ENCODE peak calls at places on chromosomes 1 and 21, in eight cellular contexts. One of them, this sample, is unnamed.

GRCh38 chr1:45863117-45863670 is 59.8 kb downstream of the MAST2 start:
- DNase-seq in activated CD4-positive, alpha-beta T cell treated with anti-CD3 and anti-CD28 coated beads for 48 hours: no peak
- DNase-seq in NCI-H1105 treated with DMSO at 0.1 percent for 48 hours: peak
- DNase-seq in activated naive CD4-positive, alpha-beta T cell treated with Interleukin-2 at 50 U/mL for 16 hours: no peak
- DNase-seq in posterior cingulate gyrus: no peak
- DNase-seq in iris pigment epithelial cell: no peak
- DNase-seq in aorta: no peak
- DNase-seq in SJSA1: no peak
- DNase-seq in this sample: peak

GRCh38 chr1:29398431-29398830 is 162.1 kb downstream of the PTPRU start:
- DNase-seq in activated CD4-positive, alpha-beta T cell treated with anti-CD3 and anti-CD28 coated beads for 48 hours: no peak
- DNase-seq in NCI-H1105 treated with DMSO at 0.1 percent for 48 hours: no peak
- DNase-seq in activated naive CD4-positive, alpha-beta T cell treated with Interleukin-2 at 50 U/mL for 16 hours: no peak
- DNase-seq in posterior cingulate gyrus: peak
- DNase-seq in iris pigment epithelial cell: no peak
- DNase-seq in aorta: no peak
- DNase-seq in SJSA1: no peak
- DNase-seq in this sample: peak

GRCh38 chr21:15875286-15875685 is 145.5 kb downstream of the USP25 start:
- DNase-seq in activated CD4-positive, alpha-beta T cell treated with anti-CD3 and anti-CD28 coated beads for 48 hours: no peak
- DNase-seq in NCI-H1105 treated with DMSO at 0.1 percent for 48 hours: no peak
- DNase-seq in activated naive CD4-positive, alpha-beta T cell treated with Interleukin-2 at 50 U/mL for 16 hours: no peak
- DNase-seq in posterior cingulate gyrus: no peak
- DNase-seq in iris pigment epithelial cell: peak
- DNase-seq in aorta: no peak
- DNase-seq in SJSA1: no peak
- DNase-seq in this sample: no peak

GRCh38 chr1:17998889-17999288 is 108.7 kb upstream of the IGSF21 start:
- DNase-seq in activated CD4-positive, alpha-beta T cell treated with anti-CD3 and anti-CD28 coated beads for 48 hours: no peak
- DNase-seq in NCI-H1105 treated with DMSO at 0.1 percent for 48 hours: peak
- DNase-seq in activated naive CD4-positive, alpha-beta T cell treated with Interleukin-2 at 50 U/mL for 16 hours: no peak
- DNase-seq in posterior cingulate gyrus: no peak
- DNase-seq in iris pigment epithelial cell: no peak
- DNase-seq in aorta: no peak
- DNase-seq in SJSA1: no peak
- DNase-seq in this sample: no peak

GRCh38 chr1:206506405-206506802 is 927 bp upstream of the RASSF5 start:
- DNase-seq in activated CD4-positive, alpha-beta T cell treated with anti-CD3 and anti-CD28 coated beads for 48 hours: no peak
- DNase-seq in NCI-H1105 treated with DMSO at 0.1 percent for 48 hours: no peak
- DNase-seq in activated naive CD4-positive, alpha-beta T cell treated with Interleukin-2 at 50 U/mL for 16 hours: no peak
- DNase-seq in posterior cingulate gyrus: no peak
- DNase-seq in iris pigment epithelial cell: no peak
- DNase-seq in aorta: peak
- DNase-seq in SJSA1: no peak
- DNase-seq in this sample: no peak

GRCh38 chr1:21334214-21335087 is 44.2 kb upstream of the ECE1 start:
- DNase-seq in activated CD4-positive, alpha-beta T cell treated with anti-CD3 and anti-CD28 coated beads for 48 hours: peak
- DNase-seq in NCI-H1105 treated with DMSO at 0.1 percent for 48 hours: no peak
- DNase-seq in activated naive CD4-positive, alpha-beta T cell treated with Interleukin-2 at 50 U/mL for 16 hours: peak
- DNase-seq in posterior cingulate gyrus: peak
- DNase-seq in iris pigment epithelial cell: peak
- DNase-seq in aorta: peak
- DNase-seq in SJSA1: peak
- DNase-seq in this sample: peak

GRCh38 chr1:88529581-88529980 is 154.5 kb upstream of the PKN2 start:
- DNase-seq in activated CD4-positive, alpha-beta T cell treated with anti-CD3 and anti-CD28 coated beads for 48 hours: no peak
- DNase-seq in NCI-H1105 treated with DMSO at 0.1 percent for 48 hours: no peak
- DNase-seq in activated naive CD4-positive, alpha-beta T cell treated with Interleukin-2 at 50 U/mL for 16 hours: no peak
- DNase-seq in posterior cingulate gyrus: no peak
- DNase-seq in iris pigment epithelial cell: no peak
- DNase-seq in aorta: no peak
- DNase-seq in SJSA1: no peak
- DNase-seq in this sample: no peak

GRCh38 chr1:243917863-243918565 is 68.0 kb upstream of the AKT3 start:
- DNase-seq in activated CD4-positive, alpha-beta T cell treated with anti-CD3 and anti-CD28 coated beads for 48 hours: no peak
- DNase-seq in NCI-H1105 treated with DMSO at 0.1 percent for 48 hours: no peak
- DNase-seq in activated naive CD4-positive, alpha-beta T cell treated with Interleukin-2 at 50 U/mL for 16 hours: no peak
- DNase-seq in posterior cingulate gyrus: no peak
- DNase-seq in iris pigment epithelial cell: peak
- DNase-seq in aorta: no peak
- DNase-seq in SJSA1: peak
- DNase-seq in this sample: peak

GRCh38 chr1:26278835-26279597 is 870 bp upstream of the SH3BGRL3 start:
- DNase-seq in activated CD4-positive, alpha-beta T cell treated with anti-CD3 and anti-CD28 coated beads for 48 hours: peak
- DNase-seq in NCI-H1105 treated with DMSO at 0.1 percent for 48 hours: peak
- DNase-seq in activated naive CD4-positive, alpha-beta T cell treated with Interleukin-2 at 50 U/mL for 16 hours: peak
- DNase-seq in posterior cingulate gyrus: no peak
- DNase-seq in iris pigment epithelial cell: peak
- DNase-seq in aorta: peak
- DNase-seq in SJSA1: peak
- DNase-seq in this sample: peak

GRCh38 chr1:15965228-15965767 is 10.6 kb downstream of the ZBTB17 start:
- DNase-seq in activated CD4-positive, alpha-beta T cell treated with anti-CD3 and anti-CD28 coated beads for 48 hours: peak
- DNase-seq in NCI-H1105 treated with DMSO at 0.1 percent for 48 hours: no peak
- DNase-seq in activated naive CD4-positive, alpha-beta T cell treated with Interleukin-2 at 50 U/mL for 16 hours: peak
- DNase-seq in posterior cingulate gyrus: no peak
- DNase-seq in iris pigment epithelial cell: peak
- DNase-seq in aorta: no peak
- DNase-seq in SJSA1: peak
- DNase-seq in this sample: peak

GRCh38 chr21:45460611-45461368 is 55.8 kb downstream of the COL18A1 start:
- DNase-seq in activated CD4-positive, alpha-beta T cell treated with anti-CD3 and anti-CD28 coated beads for 48 hours: no peak
- DNase-seq in NCI-H1105 treated with DMSO at 0.1 percent for 48 hours: no peak
- DNase-seq in activated naive CD4-positive, alpha-beta T cell treated with Interleukin-2 at 50 U/mL for 16 hours: no peak
- DNase-seq in posterior cingulate gyrus: no peak
- DNase-seq in iris pigment epithelial cell: peak
- DNase-seq in aorta: no peak
- DNase-seq in SJSA1: peak
- DNase-seq in this sample: peak

GRCh38 chr1:208185801-208186201 is 58.4 kb downstream of the PLXNA2 start:
- DNase-seq in activated CD4-positive, alpha-beta T cell treated with anti-CD3 and anti-CD28 coated beads for 48 hours: no peak
- DNase-seq in NCI-H1105 treated with DMSO at 0.1 percent for 48 hours: no peak
- DNase-seq in activated naive CD4-positive, alpha-beta T cell treated with Interleukin-2 at 50 U/mL for 16 hours: no peak
- DNase-seq in posterior cingulate gyrus: no peak
- DNase-seq in iris pigment epithelial cell: no peak
- DNase-seq in aorta: no peak
- DNase-seq in SJSA1: no peak
- DNase-seq in this sample: no peak

GRCh38 chr1:183048087-183049085 is 25.2 kb downstream of the LAMC1 start:
- DNase-seq in activated CD4-positive, alpha-beta T cell treated with anti-CD3 and anti-CD28 coated beads for 48 hours: no peak
- DNase-seq in NCI-H1105 treated with DMSO at 0.1 percent for 48 hours: no peak
- DNase-seq in activated naive CD4-positive, alpha-beta T cell treated with Interleukin-2 at 50 U/mL for 16 hours: no peak
- DNase-seq in posterior cingulate gyrus: no peak
- DNase-seq in iris pigment epithelial cell: no peak
- DNase-seq in aorta: no peak
- DNase-seq in SJSA1: no peak
- DNase-seq in this sample: no peak

GRCh38 chr1:30315185-30315960 is 408.0 kb downstream of the MATN1 start:
- DNase-seq in activated CD4-positive, alpha-beta T cell treated with anti-CD3 and anti-CD28 coated beads for 48 hours: no peak
- DNase-seq in NCI-H1105 treated with DMSO at 0.1 percent for 48 hours: no peak
- DNase-seq in activated naive CD4-positive, alpha-beta T cell treated with Interleukin-2 at 50 U/mL for 16 hours: no peak
- DNase-seq in posterior cingulate gyrus: no peak
- DNase-seq in iris pigment epithelial cell: peak
- DNase-seq in aorta: no peak
- DNase-seq in SJSA1: no peak
- DNase-seq in this sample: no peak

GRCh38 chr21:34344584-34344983 is 19.2 kb upstream of the KCNE2 start:
- DNase-seq in activated CD4-positive, alpha-beta T cell treated with anti-CD3 and anti-CD28 coated beads for 48 hours: no peak
- DNase-seq in NCI-H1105 treated with DMSO at 0.1 percent for 48 hours: no peak
- DNase-seq in activated naive CD4-positive, alpha-beta T cell treated with Interleukin-2 at 50 U/mL for 16 hours: no peak
- DNase-seq in posterior cingulate gyrus: no peak
- DNase-seq in iris pigment epithelial cell: no peak
- DNase-seq in aorta: no peak
- DNase-seq in SJSA1: no peak
- DNase-seq in this sample: no peak

GRCh38 chr1:229258851-229259110 is 12.1 kb upstream of the RAB4A start:
- DNase-seq in activated CD4-positive, alpha-beta T cell treated with anti-CD3 and anti-CD28 coated beads for 48 hours: no peak
- DNase-seq in NCI-H1105 treated with DMSO at 0.1 percent for 48 hours: no peak
- DNase-seq in activated naive CD4-positive, alpha-beta T cell treated with Interleukin-2 at 50 U/mL for 16 hours: no peak
- DNase-seq in posterior cingulate gyrus: no peak
- DNase-seq in iris pigment epithelial cell: no peak
- DNase-seq in aorta: no peak
- DNase-seq in SJSA1: no peak
- DNase-seq in this sample: peak

GRCh38 chr1:42658880-42659337 is 686 bp downstream of the PPIH start:
- DNase-seq in activated CD4-positive, alpha-beta T cell treated with anti-CD3 and anti-CD28 coated beads for 48 hours: no peak
- DNase-seq in NCI-H1105 treated with DMSO at 0.1 percent for 48 hours: no peak
- DNase-seq in activated naive CD4-positive, alpha-beta T cell treated with Interleukin-2 at 50 U/mL for 16 hours: no peak
- DNase-seq in posterior cingulate gyrus: no peak
- DNase-seq in iris pigment epithelial cell: peak
- DNase-seq in aorta: no peak
- DNase-seq in SJSA1: no peak
- DNase-seq in this sample: peak

GRCh38 chr1:223756806-223757700 is 44.7 kb downstream of the CAPN2 start:
- DNase-seq in activated CD4-positive, alpha-beta T cell treated with anti-CD3 and anti-CD28 coated beads for 48 hours: no peak
- DNase-seq in NCI-H1105 treated with DMSO at 0.1 percent for 48 hours: no peak
- DNase-seq in activated naive CD4-positive, alpha-beta T cell treated with Interleukin-2 at 50 U/mL for 16 hours: no peak
- DNase-seq in posterior cingulate gyrus: peak
- DNase-seq in iris pigment epithelial cell: no peak
- DNase-seq in aorta: no peak
- DNase-seq in SJSA1: no peak
- DNase-seq in this sample: no peak

GRCh38 chr1:218463194-218464156 is 118.3 kb downstream of the TGFB2 start:
- DNase-seq in activated CD4-positive, alpha-beta T cell treated with anti-CD3 and anti-CD28 coated beads for 48 hours: no peak
- DNase-seq in NCI-H1105 treated with DMSO at 0.1 percent for 48 hours: no peak
- DNase-seq in activated naive CD4-positive, alpha-beta T cell treated with Interleukin-2 at 50 U/mL for 16 hours: no peak
- DNase-seq in posterior cingulate gyrus: no peak
- DNase-seq in iris pigment epithelial cell: peak
- DNase-seq in aorta: peak
- DNase-seq in SJSA1: peak
- DNase-seq in this sample: peak

GRCh38 chr1:61004269-61005003 is 77.9 kb upstream of the NFIA start:
- DNase-seq in activated CD4-positive, alpha-beta T cell treated with anti-CD3 and anti-CD28 coated beads for 48 hours: no peak
- DNase-seq in NCI-H1105 treated with DMSO at 0.1 percent for 48 hours: no peak
- DNase-seq in activated naive CD4-positive, alpha-beta T cell treated with Interleukin-2 at 50 U/mL for 16 hours: no peak
- DNase-seq in posterior cingulate gyrus: no peak
- DNase-seq in iris pigment epithelial cell: no peak
- DNase-seq in aorta: no peak
- DNase-seq in SJSA1: no peak
- DNase-seq in this sample: no peak

GRCh38 chr1:197067457-197067818 is 378 bp upstream of the F13B start:
- DNase-seq in activated CD4-positive, alpha-beta T cell treated with anti-CD3 and anti-CD28 coated beads for 48 hours: no peak
- DNase-seq in NCI-H1105 treated with DMSO at 0.1 percent for 48 hours: no peak
- DNase-seq in activated naive CD4-positive, alpha-beta T cell treated with Interleukin-2 at 50 U/mL for 16 hours: no peak
- DNase-seq in posterior cingulate gyrus: no peak
- DNase-seq in iris pigment epithelial cell: no peak
- DNase-seq in aorta: no peak
- DNase-seq in SJSA1: no peak
- DNase-seq in this sample: no peak

GRCh38 chr21:29092102-29092959 is 18.9 kb upstream of the CCT8 start:
- DNase-seq in activated CD4-positive, alpha-beta T cell treated with anti-CD3 and anti-CD28 coated beads for 48 hours: no peak
- DNase-seq in NCI-H1105 treated with DMSO at 0.1 percent for 48 hours: no peak
- DNase-seq in activated naive CD4-positive, alpha-beta T cell treated with Interleukin-2 at 50 U/mL for 16 hours: no peak
- DNase-seq in posterior cingulate gyrus: no peak
- DNase-seq in iris pigment epithelial cell: peak
- DNase-seq in aorta: no peak
- DNase-seq in SJSA1: peak
- DNase-seq in this sample: peak

GRCh38 chr1:235932090-235932510 is 65.4 kb upstream of the LYST start:
- DNase-seq in activated CD4-positive, alpha-beta T cell treated with anti-CD3 and anti-CD28 coated beads for 48 hours: no peak
- DNase-seq in NCI-H1105 treated with DMSO at 0.1 percent for 48 hours: no peak
- DNase-seq in activated naive CD4-positive, alpha-beta T cell treated with Interleukin-2 at 50 U/mL for 16 hours: no peak
- DNase-seq in posterior cingulate gyrus: no peak
- DNase-seq in iris pigment epithelial cell: no peak
- DNase-seq in aorta: no peak
- DNase-seq in SJSA1: no peak
- DNase-seq in this sample: no peak

GRCh38 chr21:29077651-29078090 is 4.2 kb upstream of the CCT8 start:
- DNase-seq in activated CD4-positive, alpha-beta T cell treated with anti-CD3 and anti-CD28 coated beads for 48 hours: peak
- DNase-seq in NCI-H1105 treated with DMSO at 0.1 percent for 48 hours: peak
- DNase-seq in activated naive CD4-positive, alpha-beta T cell treated with Interleukin-2 at 50 U/mL for 16 hours: peak
- DNase-seq in posterior cingulate gyrus: no peak
- DNase-seq in iris pigment epithelial cell: peak
- DNase-seq in aorta: no peak
- DNase-seq in SJSA1: no peak
- DNase-seq in this sample: peak

GRCh38 chr1:38835230-38835827 is 24.2 kb downstream of the RRAGC start:
- DNase-seq in activated CD4-positive, alpha-beta T cell treated with anti-CD3 and anti-CD28 coated beads for 48 hours: peak
- DNase-seq in NCI-H1105 treated with DMSO at 0.1 percent for 48 hours: peak
- DNase-seq in activated naive CD4-positive, alpha-beta T cell treated with Interleukin-2 at 50 U/mL for 16 hours: peak
- DNase-seq in posterior cingulate gyrus: no peak
- DNase-seq in iris pigment epithelial cell: peak
- DNase-seq in aorta: no peak
- DNase-seq in SJSA1: peak
- DNase-seq in this sample: peak

GRCh38 chr1:42436794-42437458 is 18.9 kb downstream of the ZMYND12 start:
- DNase-seq in activated CD4-positive, alpha-beta T cell treated with anti-CD3 and anti-CD28 coated beads for 48 hours: no peak
- DNase-seq in NCI-H1105 treated with DMSO at 0.1 percent for 48 hours: no peak
- DNase-seq in activated naive CD4-positive, alpha-beta T cell treated with Interleukin-2 at 50 U/mL for 16 hours: no peak
- DNase-seq in posterior cingulate gyrus: no peak
- DNase-seq in iris pigment epithelial cell: no peak
- DNase-seq in aorta: no peak
- DNase-seq in SJSA1: peak
- DNase-seq in this sample: peak

GRCh38 chr1:231550448-231550781 is 21.9 kb downstream of the TSNAX start:
- DNase-seq in activated CD4-positive, alpha-beta T cell treated with anti-CD3 and anti-CD28 coated beads for 48 hours: peak
- DNase-seq in NCI-H1105 treated with DMSO at 0.1 percent for 48 hours: no peak
- DNase-seq in activated naive CD4-positive, alpha-beta T cell treated with Interleukin-2 at 50 U/mL for 16 hours: peak
- DNase-seq in posterior cingulate gyrus: no peak
- DNase-seq in iris pigment epithelial cell: peak
- DNase-seq in aorta: no peak
- DNase-seq in SJSA1: no peak
- DNase-seq in this sample: peak